ENCODE peak calls at places on chromosomes 3 and 15, in four cellular contexts. One of them, this sample, is unnamed.

GRCh38 chr15:63576441-63576840 is 20.7 kb upstream of the FBXL22 start:
- DNase-seq in HepG2: no peak
- DNase-seq in GM12878: no peak
- DNase-seq in K562: no peak
- DNase-seq in this sample: no peak

GRCh38 chr3:157170861-157171260 is 10.9 kb upstream of the CCNL1 start:
- DNase-seq in GM12878: no peak
- DNase-seq in K562: peak; percentile 35
- DNase-seq in HepG2: no peak
- DNase-seq in this sample: no peak

GRCh38 chr3:146638718-146639117 is 33.6 kb upstream of the PLSCR5 start:
- DNase-seq in K562: no peak
- DNase-seq in HepG2: no peak
- DNase-seq in GM12878: no peak
- DNase-seq in this sample: no peak

GRCh38 chr3:64214697-64215018 is 10.6 kb downstream of the PRICKLE2 start:
- DNase-seq in GM12878: no peak
- DNase-seq in K562: no peak
- DNase-seq in HepG2: no peak
- DNase-seq in this sample: no peak

GRCh38 chr3:196012941-196013471 is 68.9 kb downstream of the TFRC start:
- DNase-seq in GM12878: no peak
- DNase-seq in HepG2: no peak
- DNase-seq in K562: peak; percentile 11
- DNase-seq in this sample: no peak

GRCh38 chr15:94847325-94847724 is 616.0 kb downstream of the MCTP2 start:
- DNase-seq in HepG2: no peak
- DNase-seq in K562: no peak
- DNase-seq in GM12878: no peak
- DNase-seq in this sample: no peak

GRCh38 chr3:165642761-165643432 is 194.3 kb downstream of the BCHE start:
- DNase-seq in K562: no peak
- DNase-seq in HepG2: no peak
- DNase-seq in GM12878: no peak
- DNase-seq in this sample: no peak

GRCh38 chr15:29242466-29243242 is 27.0 kb downstream of the NSMCE3 start:
- DNase-seq in GM12878: no peak
- DNase-seq in HepG2: no peak
- DNase-seq in K562: no peak
- DNase-seq in this sample: no peak

DNA sequence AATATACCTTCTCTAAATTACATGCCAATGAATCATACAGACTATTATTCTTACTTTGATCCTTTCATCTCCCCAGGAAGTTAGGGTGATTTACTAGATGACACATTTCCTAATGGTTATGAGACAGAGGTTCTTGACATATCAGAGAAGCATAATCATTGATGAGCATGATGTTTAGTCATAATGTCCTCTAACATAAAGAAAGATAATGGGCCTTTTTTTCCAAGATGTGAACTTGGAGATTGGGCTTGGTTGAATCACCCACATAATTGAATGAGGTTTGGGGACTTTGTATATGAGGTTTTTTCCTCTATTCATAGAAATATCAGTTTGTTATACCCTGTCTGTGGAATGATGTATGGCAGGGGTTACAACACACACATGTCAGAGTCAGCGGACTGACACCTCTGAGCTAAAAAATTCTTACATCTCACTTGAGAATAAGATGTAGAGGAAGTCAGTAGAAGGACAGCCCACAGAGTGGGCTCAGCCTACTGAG is 69.7 kb upstream of the DCBLD2 start:
- DNase-seq in K562: no peak
- DNase-seq in GM12878: no peak
- DNase-seq in HepG2: peak; percentile 51
- DNase-seq in this sample: no peak
- TF ChIP-seq REST in K562: no peak
- TF ChIP-seq REST in GM12878: no peak
- TF ChIP-seq REST in HepG2: no peak
- TF ChIP-seq REST in this sample: no peak

GRCh38 chr15:41811432-41812195 is 16.3 kb upstream of the JMJD7 start:
- DNase-seq in GM12878: no peak
- DNase-seq in K562: peak; percentile 85
- DNase-seq in HepG2: peak; percentile 69
- DNase-seq in this sample: peak; percentile 95
- TF ChIP-seq CREB1 in GM12878: no peak
- TF ChIP-seq CREB1 in K562: no peak
- TF ChIP-seq CREB1 in HepG2: no peak
- TF ChIP-seq CREB1 in this sample: no peak

DNA sequence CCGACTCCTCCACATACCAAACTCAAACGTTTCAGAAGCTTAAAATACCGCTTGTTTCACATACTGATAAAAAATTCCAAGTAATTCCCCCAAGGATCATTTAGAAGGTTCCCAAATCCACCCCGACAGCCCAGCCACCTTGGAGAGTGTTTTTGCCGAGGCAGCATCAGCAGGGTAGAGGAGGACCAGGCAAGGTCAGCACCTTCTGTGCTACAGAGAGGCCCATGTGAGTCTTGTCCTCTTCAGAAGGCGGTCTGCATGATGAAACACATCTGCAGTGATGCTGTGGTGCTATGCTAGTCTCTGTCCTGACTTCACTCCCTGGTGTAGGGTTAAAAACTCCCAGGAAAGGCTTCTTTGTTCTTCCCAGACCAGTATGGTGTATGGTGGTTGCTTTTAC is 87.9 kb downstream of the ITPR1 start:
- DNase-seq in K562: no peak
- DNase-seq in GM12878: no peak
- DNase-seq in HepG2: no peak
- DNase-seq in this sample: no peak
- TF ChIP-seq REST in K562: no peak
- TF ChIP-seq REST in GM12878: no peak
- TF ChIP-seq REST in HepG2: no peak
- TF ChIP-seq REST in this sample: no peak

DNA sequence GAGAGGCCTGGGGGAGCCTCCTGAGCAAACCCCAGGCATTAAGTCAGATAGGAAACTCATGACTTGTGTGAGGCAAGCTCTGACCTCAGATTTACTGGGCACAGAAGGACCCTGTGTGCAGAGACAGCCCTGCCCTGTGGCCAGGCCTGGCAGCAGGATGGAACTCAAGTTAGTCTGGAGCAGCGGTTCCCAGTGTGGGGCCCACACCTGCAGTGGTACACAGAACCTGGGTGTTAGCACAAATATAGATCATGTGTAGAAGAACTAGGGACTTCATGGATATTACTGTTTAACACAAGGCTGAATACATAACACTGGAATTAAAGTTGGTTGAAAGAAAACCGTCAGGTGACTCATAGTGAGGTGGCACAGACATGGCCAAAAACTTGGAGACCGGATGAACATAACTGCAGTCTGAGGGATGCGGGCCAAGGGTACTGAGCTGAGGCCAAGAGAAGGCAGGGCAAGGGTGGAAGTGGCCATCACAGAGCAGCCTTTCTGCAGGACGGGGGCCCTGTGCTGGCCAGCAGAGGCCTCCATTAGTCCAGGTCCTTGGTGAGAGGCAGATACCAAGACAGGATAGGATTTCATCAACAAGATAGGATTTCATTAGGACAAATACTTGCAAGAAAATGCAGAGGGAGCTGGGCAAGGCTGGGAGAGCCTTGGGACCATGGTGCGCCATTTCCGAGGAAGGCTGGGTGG is 40.9 kb downstream of the IRAK2 start:
- DNase-seq in K562: no peak
- DNase-seq in GM12878: no peak
- DNase-seq in HepG2: no peak
- DNase-seq in this sample: no peak
- TF ChIP-seq CREB1 in K562: no peak
- TF ChIP-seq CREB1 in GM12878: peak; percentile 15
- TF ChIP-seq CREB1 in HepG2: no peak
- TF ChIP-seq CREB1 in this sample: no peak

DNA sequence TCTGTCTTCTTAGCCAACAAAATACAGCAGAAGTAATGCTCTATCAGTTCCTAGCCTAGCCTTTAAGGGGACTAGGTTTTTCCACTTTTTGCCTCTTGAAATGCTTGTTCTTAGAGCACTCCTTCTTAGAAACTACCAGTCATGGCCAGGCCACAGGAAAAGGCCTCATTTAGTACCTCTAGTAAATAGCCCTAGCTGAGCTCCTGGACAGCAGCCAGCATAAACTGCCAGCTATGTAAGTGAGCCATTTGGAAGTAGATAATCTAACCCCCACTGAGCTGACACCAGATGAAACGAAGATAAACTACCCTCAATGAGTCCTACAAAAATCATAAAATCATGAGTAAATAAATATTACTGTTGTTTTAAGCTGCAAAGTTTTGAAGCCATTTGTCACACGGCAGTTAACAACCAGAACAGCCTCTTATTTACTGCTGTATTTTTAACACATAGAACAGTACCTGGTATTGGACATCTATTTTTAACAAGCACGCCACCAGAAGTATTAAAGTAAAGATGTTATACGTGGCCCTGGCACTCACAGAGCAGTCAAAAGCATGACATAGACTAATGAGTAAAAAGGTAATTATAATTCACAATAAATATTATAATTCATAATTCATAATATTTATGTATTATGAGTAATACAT is 12.0 kb downstream of the TBC1D5 start:
- DNase-seq in GM12878: no peak
- DNase-seq in K562: peak; percentile 86
- DNase-seq in HepG2: peak; percentile 15
- DNase-seq in this sample: peak; percentile 4
- TF ChIP-seq REST in GM12878: no peak
- TF ChIP-seq REST in K562: no peak
- TF ChIP-seq REST in HepG2: no peak
- TF ChIP-seq REST in this sample: no peak

DNA sequence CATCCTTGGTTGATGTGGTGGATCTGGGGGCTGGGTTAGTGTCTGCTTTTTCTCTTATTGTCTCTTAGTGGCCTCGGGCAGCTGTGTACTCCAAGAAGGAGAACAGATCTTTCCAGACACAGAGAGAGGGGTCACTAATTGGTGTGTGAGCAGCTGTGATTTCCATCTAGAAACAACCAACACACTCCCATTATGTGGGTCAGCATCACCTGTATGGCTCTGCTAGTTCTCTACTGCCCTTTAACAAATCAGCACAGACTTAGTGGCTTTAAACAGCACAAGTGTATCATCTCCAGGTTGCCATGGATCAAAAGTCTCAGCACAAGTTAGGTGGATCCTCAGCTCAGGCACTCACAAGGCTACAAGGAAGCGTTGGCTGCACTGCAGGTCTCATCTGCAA is 156.8 kb downstream of the LRTM1 start:
- DNase-seq in GM12878: no peak
- DNase-seq in HepG2: no peak
- DNase-seq in K562: no peak
- DNase-seq in this sample: no peak
- TF ChIP-seq CREB1 in GM12878: no peak
- TF ChIP-seq CREB1 in HepG2: no peak
- TF ChIP-seq CREB1 in K562: no peak
- TF ChIP-seq CREB1 in this sample: no peak

GRCh38 chr3:42204867-42205599 is 61.0 kb downstream of the CCK start:
- DNase-seq in HepG2: no peak
- DNase-seq in GM12878: no peak
- DNase-seq in K562: no peak
- DNase-seq in this sample: no peak

GRCh38 chr3:42209917-42210316 is 56.1 kb downstream of the CCK start:
- DNase-seq in GM12878: no peak
- DNase-seq in HepG2: no peak
- DNase-seq in K562: no peak
- DNase-seq in this sample: no peak

GRCh38 chr3:42210731-42211130 is 55.3 kb downstream of the CCK start:
- DNase-seq in HepG2: peak; percentile 27
- DNase-seq in K562: no peak
- DNase-seq in GM12878: no peak
- DNase-seq in this sample: no peak

GRCh38 chr3:42202239-42202865 is 63.6 kb downstream of the CCK start:
- DNase-seq in HepG2: no peak
- DNase-seq in GM12878: no peak
- DNase-seq in K562: no peak
- DNase-seq in this sample: no peak

DNA sequence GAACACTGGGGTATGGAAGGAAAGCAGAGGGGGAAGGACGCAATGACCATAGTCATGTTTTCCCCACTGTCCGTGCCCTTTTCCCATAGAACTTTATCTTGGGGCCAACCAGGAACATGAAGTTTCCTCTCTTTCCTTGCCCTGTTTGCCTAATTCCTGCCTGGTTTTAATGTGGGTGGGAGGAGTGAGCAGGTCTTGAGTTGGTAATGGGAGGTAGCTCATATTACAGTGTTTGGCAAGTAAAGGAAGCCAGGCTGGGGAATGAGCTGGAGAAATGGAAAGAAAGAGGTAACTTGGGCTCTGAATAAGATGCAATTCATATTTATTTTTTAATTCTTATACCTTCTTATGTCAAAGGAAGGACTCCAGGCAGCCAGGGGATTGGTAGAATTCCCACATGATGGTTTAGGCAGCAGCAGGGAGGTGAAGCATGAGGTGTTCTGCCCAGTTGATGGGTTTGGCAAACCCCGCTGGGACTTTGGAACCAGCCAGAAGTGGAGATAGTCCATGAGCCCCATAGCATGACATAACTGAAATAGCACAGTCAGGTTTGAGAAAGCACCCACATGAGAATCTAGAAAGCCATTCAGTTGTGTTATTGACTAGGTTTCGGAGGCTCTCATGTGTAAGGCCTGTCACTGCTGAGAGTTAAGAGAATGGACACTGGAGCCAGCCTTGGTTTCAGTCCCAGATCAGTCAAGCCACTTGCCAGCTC is 60.0 kb downstream of the CCK start:
- DNase-seq in HepG2: no peak
- DNase-seq in GM12878: peak; percentile 85
- DNase-seq in K562: no peak
- DNase-seq in this sample: peak; percentile 26
- TF ChIP-seq REST in HepG2: no peak
- TF ChIP-seq REST in GM12878: no peak
- TF ChIP-seq REST in K562: no peak
- TF ChIP-seq REST in this sample: no peak

GRCh38 chr15:90789496-90789895 is 72.3 kb downstream of the BLM start:
- DNase-seq in K562: no peak
- DNase-seq in GM12878: no peak
- DNase-seq in HepG2: no peak
- DNase-seq in this sample: no peak
- TF ChIP-seq CREB1 in K562: no peak
- TF ChIP-seq CREB1 in GM12878: no peak
- TF ChIP-seq CREB1 in HepG2: no peak
- TF ChIP-seq CREB1 in this sample: no peak

GRCh38 chr3:52347716-52348635 is 31.9 kb downstream of the DNAH1 start:
- DNase-seq in HepG2: no peak
- DNase-seq in GM12878: no peak
- DNase-seq in K562: no peak
- DNase-seq in this sample: no peak
- TF ChIP-seq REST in HepG2: no peak
- TF ChIP-seq REST in GM12878: no peak
- TF ChIP-seq REST in K562: no peak
- TF ChIP-seq REST in this sample: no peak